ENCODE peak calls at places on chromosomes 2 and 18, in eight cellular contexts. V is mesothelial cell of epicardium; A is AG09319; B is astrocyte of the spinal cord; P is pancreas; I is activated effector memory CD4-positive, alpha-beta T cell treated with anti-CD3 and anti-CD28 coated beads, Interleukin-2, amount 50 U/mL, for 16 hours; R is T follicular helper cell; Z is activated CD8-positive, alpha-beta T cell treated with anti-CD3 and anti-CD28 coated beads for 36 hours. N is an unnamed sample.

GRCh38 chr2:29632018-29632417 is 289.4 kb downstream of the ALK start:
- DNase-seq in V (no peak), A (no peak), B (peak), P (no peak), I (no peak), R (no peak), Z (no peak), N (no peak)

GRCh38 chr2:68045337-68045736 is 17.5 kb downstream of the C1D start:
- DNase-seq in V (no peak), A (no peak), B (no peak), P (no peak), I (no peak), R (no peak), Z (no peak), N (no peak)

GRCh38 chr2:96952016-96952750 is 34.2 kb downstream of the FAM178B start:
- DNase-seq in V (no peak), A (no peak), B (no peak), P (no peak), I (no peak), R (no peak), Z (no peak), N (no peak)

GRCh38 chr2:133885847-133886246 is 317.6 kb upstream of the NCKAP5 start:
- DNase-seq in V (no peak), A (no peak), B (no peak), P (no peak), I (no peak), R (no peak), Z (no peak), N (no peak)

GRCh38 chr2:26735096-26735495 is 29.0 kb upstream of the SLC35F6 start:
- DNase-seq in V (no peak), A (peak), B (peak), P (no peak), I (no peak), R (no peak), Z (no peak), N (no peak)

GRCh38 chr2:70930371-70931329 is 5.0 kb upstream of the ATP6V1B1 start:
- DNase-seq in V (no peak), A (no peak), B (no peak), P (peak), I (peak), R (no peak), Z (no peak), N (no peak)

GRCh38 chr2:199760574-199760973 is 90.4 kb downstream of the FTCDNL1 start:
- DNase-seq in V (no peak), A (no peak), B (no peak), P (no peak), I (no peak), R (no peak), Z (no peak), N (no peak)

GRCh38 chr2:26861610-26862224 is 13.8 kb downstream of the DPYSL5 start:
- DNase-seq in V (no peak), A (no peak), B (no peak), P (no peak), I (no peak), R (no peak), Z (no peak), N (no peak)

GRCh38 chr2:96924775-96925747 is 55.2 kb upstream of the SEMA4C start:
- DNase-seq in V (no peak), A (no peak), B (no peak), P (no peak), I (peak), R (peak), Z (peak), N (no peak)

GRCh38 chr18:54776282-54776977 is 51.8 kb upstream of the RAB27B start:
- DNase-seq in V (no peak), A (peak), B (peak), P (no peak), I (no peak), R (no peak), Z (peak), N (no peak)

GRCh38 chr2:71500426-71501079 is 47.2 kb downstream of the DYSF start:
- DNase-seq in V (no peak), A (no peak), B (no peak), P (no peak), I (no peak), R (no peak), Z (no peak), N (no peak)

GRCh38 chr2:224449212-224450147 is 47.6 kb upstream of the FAM124B start:
- DNase-seq in V (no peak), A (no peak), B (no peak), P (no peak), I (no peak), R (no peak), Z (peak), N (no peak)

GRCh38 chr2:171882095-171882769 is 11.8 kb downstream of the SLC25A12 start:
- DNase-seq in V (no peak), A (no peak), B (no peak), P (no peak), I (no peak), R (no peak), Z (no peak), N (no peak)

GRCh38 chr2:217816396-217816869 is 186.4 kb downstream of the TNS1 start:
- DNase-seq in V (no peak), A (no peak), B (no peak), P (no peak), I (no peak), R (no peak), Z (no peak), N (no peak)

N was measured in effector CD4-positive, alpha-beta T cell.